ENCODE peak calls at places on chromosomes 12 and 14, in eight cellular contexts. N, J, F, R, G, Y, L and T are unnamed samples.

GRCh38 chr12:24230061-24230460 is 280.6 kb upstream of the SOX5 start:
- DNase-seq in N (no peak), J (no peak), F (no peak), R (no peak), G (no peak), Y (no peak), L (no peak), T (no peak)

GRCh38 chr12:59699408-59700144 is 103.7 kb downstream of the SLC16A7 start:
- DNase-seq in N (peak), J (peak), F (peak), R (peak), G (no peak), Y (no peak), L (no peak), T (no peak)

GRCh38 chr12:96883571-96883970 is 23.5 kb upstream of the NEDD1 start:
- DNase-seq in N (peak), J (peak), F (no peak), R (peak), G (no peak), Y (no peak), L (no peak), T (no peak)

GRCh38 chr12:81668475-81668874 is 90.7 kb downstream of the PPFIA2 start:
- DNase-seq in N (peak), J (peak), F (no peak), R (peak), G (no peak), Y (no peak), L (no peak), T (peak)

GRCh38 chr12:6492838-6493579 is at the start of gene MRPL51:
- DNase-seq in N (peak), J (peak), F (peak), R (peak), G (peak), Y (peak), L (peak), T (peak)

GRCh38 chr12:104459556-104459909 is 2.8 kb downstream of the CHST11 start:
- DNase-seq in N (no peak), J (no peak), F (no peak), R (peak), G (no peak), Y (no peak), L (no peak), T (no peak)

GRCh38 chr14:103206023-103206481 is 82.8 kb downstream of the TNFAIP2 start:
- DNase-seq in N (no peak), J (no peak), F (no peak), R (peak), G (no peak), Y (no peak), L (no peak), T (no peak)

GRCh38 chr14:96663491-96664067 is 133.6 kb upstream of the VRK1 start:
- DNase-seq in N (no peak), J (no peak), F (no peak), R (no peak), G (no peak), Y (no peak), L (no peak), T (no peak)

GRCh38 chr12:103571286-103571685 is 15.8 kb upstream of the STAB2 start:
- DNase-seq in N (no peak), J (no peak), F (no peak), R (no peak), G (no peak), Y (peak), L (peak), T (no peak)

GRCh38 chr12:127640181-127640886 is 626.6 kb upstream of the TMEM132C start:
- DNase-seq in N (no peak), J (peak), F (no peak), R (peak), G (no peak), Y (no peak), L (no peak), T (no peak)

GRCh38 chr12:9071976-9072375 is 43.7 kb downstream of the A2M start:
- DNase-seq in N (no peak), J (no peak), F (no peak), R (no peak), G (no peak), Y (no peak), L (no peak), T (no peak)
- H3K27ac ChIP-seq in N (no peak), J (no peak), F (no peak), R (no peak), G (no peak), Y (peak), L (no peak), T (no peak)

GRCh38 chr12:62190921-62191746 is 69.1 kb upstream of the USP15 start:
- DNase-seq in N (no peak), J (peak), F (no peak), R (peak), G (no peak), Y (peak), L (peak), T (no peak)
- H3K27ac ChIP-seq in N (no peak), J (no peak), F (no peak), R (no peak), G (no peak), Y (no peak), L (no peak), T (no peak)

GRCh38 chr12:26044592-26044991 is 80.2 kb downstream of the BHLHE41 start:
- DNase-seq in N (no peak), J (no peak), F (no peak), R (no peak), G (no peak), Y (no peak), L (no peak), T (no peak)

GRCh38 chr12:26046886-26047285 is 78.0 kb downstream of the BHLHE41 start:
- DNase-seq in N (no peak), J (no peak), F (no peak), R (no peak), G (no peak), Y (no peak), L (no peak), T (no peak)

GRCh38 chr12:26044007-26044394 is 80.8 kb downstream of the BHLHE41 start:
- DNase-seq in N (no peak), J (peak), F (no peak), R (peak), G (no peak), Y (no peak), L (no peak), T (no peak)

GRCh38 chr12:26046203-26046602 is 78.6 kb downstream of the BHLHE41 start:
- DNase-seq in N (no peak), J (no peak), F (no peak), R (no peak), G (no peak), Y (no peak), L (no peak), T (no peak)

GRCh38 chr12:26047401-26048226 is 77.2 kb downstream of the BHLHE41 start:
- DNase-seq in N (no peak), J (no peak), F (no peak), R (no peak), G (no peak), Y (no peak), L (no peak), T (no peak)
- H3K27ac ChIP-seq in N (no peak), J (no peak), F (no peak), R (no peak), G (no peak), Y (no peak), L (no peak), T (no peak)

GRCh38 chr14:70663707-70664179 is 22.0 kb downstream of the TTC9 start:
- DNase-seq in N (no peak), J (peak), F (no peak), R (peak), G (no peak), Y (no peak), L (no peak), T (no peak)
- H3K27ac ChIP-seq in N (no peak), J (no peak), F (peak), R (no peak), G (no peak), Y (peak), L (no peak), T (peak)